ENCODE peak calls at places on chromosome 9, in four cellular contexts. J is mucosa of descending colon, Z is mesendoderm, M is pancreas. A is an unnamed sample.

GRCh38 chr9:94862242-94862610 is 135.7 kb downstream of the AOPEP start:
- DNase-seq in J (no peak), Z (no peak), M (no peak), A (no peak)

GRCh38 chr9:114321759-114322158 is 1.1 kb upstream of the ORM1 start:
- DNase-seq in J (no peak), Z (no peak), M (no peak), A (peak)

GRCh38 chr9:26744362-26744965 is 148.1 kb downstream of the CAAP1 start:
- DNase-seq in J (no peak), Z (peak), M (no peak), A (no peak)

GRCh38 chr9:16179566-16179965 is 626.7 kb downstream of the CCDC171 start:
- DNase-seq in J (no peak), Z (no peak), M (no peak), A (no peak)

GRCh38 chr9:129962376-129962765 is 80.6 kb downstream of the FNBP1 start:
- DNase-seq in J (no peak), Z (peak), M (no peak), A (no peak)

GRCh38 chr9:129206921-129207320 is 28.9 kb upstream of the IER5L start:
- DNase-seq in J (no peak), Z (no peak), M (no peak), A (no peak)

GRCh38 chr9:132026932-132027585 is 52.6 kb downstream of the MED27 start:
- DNase-seq in J (no peak), Z (peak), M (no peak), A (peak)

GRCh38 chr9:105911104-105911911 is 217.0 kb downstream of the TMEM38B start:
- DNase-seq in J (no peak), Z (peak), M (no peak), A (peak)

GRCh38 chr9:75148551-75148950 is 60.2 kb downstream of the OSTF1 start:
- DNase-seq in J (no peak), Z (no peak), M (no peak), A (peak)

GRCh38 chr9:128706045-128706444 is 3.7 kb downstream of the PKN3 start:
- DNase-seq in J (no peak), Z (no peak), M (no peak), A (no peak)

GRCh38 chr9:135073741-135074305 is 13.6 kb upstream of the OLFM1 start:
- DNase-seq in J (no peak), Z (no peak), M (no peak), A (no peak)

GRCh38 chr9:69822091-69822750 is 1.6 kb downstream of the CFAP95 start:
- DNase-seq in J (no peak), Z (peak), M (no peak), A (no peak)

GRCh38 chr9:69817202-69817601 is 3.4 kb upstream of the CFAP95 start:
- DNase-seq in J (no peak), Z (no peak), M (no peak), A (no peak)

GRCh38 chr9:69818946-69819345 is 1.7 kb upstream of the CFAP95 start:
- DNase-seq in J (no peak), Z (no peak), M (no peak), A (no peak)

GRCh38 chr9:69824497-69825252 is 4.1 kb downstream of the CFAP95 start:
- DNase-seq in J (no peak), Z (no peak), M (no peak), A (no peak)

DNA sequence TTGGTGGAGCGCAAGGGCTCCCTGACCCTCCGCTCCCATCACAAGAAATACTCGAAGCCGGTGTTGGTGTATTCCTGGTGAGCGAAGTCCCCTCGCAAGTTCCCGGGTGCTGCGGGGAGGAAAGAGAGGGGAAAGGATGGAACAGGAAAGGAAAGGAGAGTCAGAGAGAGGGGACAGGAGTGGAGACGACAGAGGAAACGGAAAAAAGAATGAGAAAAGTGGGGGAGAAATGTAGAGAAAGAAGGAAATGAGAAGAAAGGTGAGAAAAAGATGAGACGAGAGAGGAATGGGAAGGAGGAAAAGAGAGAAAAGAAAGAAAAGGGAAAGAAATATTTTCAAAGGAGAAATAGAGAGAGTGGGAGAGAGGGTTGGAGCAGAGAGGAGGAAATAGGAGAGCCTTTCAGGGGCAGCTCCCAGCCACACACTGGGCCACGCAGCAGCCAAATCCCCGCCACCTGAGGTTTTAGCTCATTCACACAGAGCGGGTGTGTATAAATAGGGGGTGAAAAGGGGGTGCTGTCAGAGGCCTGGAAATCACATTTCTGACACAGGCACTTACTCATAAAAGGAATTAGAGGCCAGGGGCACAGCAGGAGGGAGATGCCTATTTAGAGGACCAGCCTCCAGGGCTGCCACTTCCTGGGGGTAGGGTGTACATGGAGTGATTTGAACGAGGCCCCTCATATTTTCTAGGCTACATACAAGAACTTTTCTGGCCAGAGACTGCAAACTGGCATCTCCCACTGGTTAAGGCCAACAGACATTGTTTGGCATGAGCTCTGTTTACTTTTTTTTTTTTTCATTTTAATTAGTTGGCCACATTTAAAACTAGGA is 555 bp downstream of the CFAP95 start:
- DNase-seq in J (no peak), Z (no peak), M (no peak), A (no peak)
- H3K4me3 ChIP-seq in J (no peak), Z (peak), M (no peak), A (no peak)

DNA sequence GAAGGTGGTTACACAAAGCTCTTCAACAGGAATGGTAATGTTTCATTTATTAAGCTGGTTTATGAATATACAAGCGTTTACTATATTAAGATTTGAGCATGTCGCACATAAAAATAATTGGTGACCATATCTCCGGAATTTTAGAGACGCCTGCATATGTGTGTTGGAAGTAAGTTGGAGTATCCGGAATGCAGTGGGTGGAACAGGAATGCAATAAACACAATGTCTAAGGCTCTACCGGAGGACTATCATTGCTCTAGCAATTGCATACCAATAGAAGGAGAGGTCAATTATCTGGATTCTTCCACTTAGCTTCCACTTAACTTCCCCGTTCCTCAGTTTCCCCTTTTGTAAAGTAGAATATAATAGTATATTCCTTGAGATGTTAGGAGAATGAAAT is 1.1 kb upstream of the CEP78 start:
- DNase-seq in J (no peak), Z (no peak), M (no peak), A (no peak)
- H3K4me3 ChIP-seq in J (no peak), Z (no peak), M (no peak), A (peak)

DNA sequence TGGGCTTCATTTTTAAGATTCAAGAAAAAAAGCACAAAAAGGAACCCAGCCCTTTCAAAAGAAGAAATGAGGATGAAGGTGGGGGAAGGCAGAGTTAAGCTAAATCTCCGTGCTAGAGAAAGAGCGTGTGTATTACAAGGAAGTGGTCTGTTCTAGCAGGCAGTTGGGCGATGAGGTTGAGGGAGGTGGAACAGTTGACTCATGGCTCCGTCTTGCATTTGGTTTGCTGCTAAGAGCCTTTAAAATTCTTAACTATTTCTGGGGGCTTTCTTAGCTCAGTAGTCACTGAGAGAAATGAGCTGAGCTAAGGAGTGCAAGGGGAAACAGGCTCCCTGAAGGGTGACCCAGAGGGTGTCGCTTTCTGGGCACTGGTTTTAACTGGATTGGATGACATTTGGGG is 117.4 kb downstream of the GCNT1 start:
- DNase-seq in J (no peak), Z (peak), M (no peak), A (peak)
- H3K4me3 ChIP-seq in J (no peak), Z (no peak), M (no peak), A (no peak)

GRCh38 chr9:91117959-91118651 is 243.6 kb downstream of the AUH start:
- DNase-seq in J (peak), Z (peak), M (peak), A (peak)
- H3K4me3 ChIP-seq in J (no peak), Z (no peak), M (no peak), A (no peak)

GRCh38 chr9:5269249-5269715 is 35.2 kb downstream of the RLN2 start:
- DNase-seq in J (no peak), Z (peak), M (no peak), A (peak)

GRCh38 chr9:5264219-5264595 is 33.0 kb downstream of the INSL4 start:
- DNase-seq in J (no peak), Z (no peak), M (no peak), A (no peak)

GRCh38 chr9:5265939-5266338 is 34.7 kb downstream of the INSL4 start:
- DNase-seq in J (no peak), Z (peak), M (no peak), A (no peak)

GRCh38 chr9:5263568-5264218 is 32.5 kb downstream of the INSL4 start:
- DNase-seq in J (no peak), Z (peak), M (no peak), A (no peak)
- H3K4me3 ChIP-seq in J (no peak), Z (no peak), M (no peak), A (no peak)

GRCh38 chr9:121286973-121287721 is 19.2 kb downstream of the GSN start:
- DNase-seq in J (peak), Z (peak), M (peak), A (peak)
- H3K4me3 ChIP-seq in J (no peak), Z (no peak), M (no peak), A (no peak)

DNA sequence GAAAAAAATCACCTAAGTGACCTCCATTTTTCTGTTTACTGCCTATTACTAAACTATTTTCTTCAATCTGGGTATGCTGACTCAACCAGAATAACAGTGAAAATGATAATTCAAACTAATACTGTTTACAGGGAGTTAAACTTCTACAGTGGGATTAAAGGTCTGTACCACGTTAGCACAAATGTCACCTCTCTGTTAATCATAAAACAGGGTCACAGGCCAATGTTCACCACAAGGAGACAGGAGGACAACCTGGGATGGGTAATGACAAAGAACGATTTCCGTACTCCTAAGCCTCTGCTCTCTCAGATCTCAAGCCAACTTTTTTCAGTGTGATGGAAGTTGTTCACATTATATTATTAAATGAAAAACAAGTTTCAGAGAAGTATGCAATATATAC is 2.3 kb downstream of the ALDOB start:
- DNase-seq in J (no peak), Z (no peak), M (no peak), A (no peak)
- H3K4me3 ChIP-seq in J (no peak), Z (no peak), M (no peak), A (no peak)

GRCh38 chr9:77019010-77019809 is at the start of gene FOXB2:
- DNase-seq in J (no peak), Z (peak), M (no peak), A (no peak)
- H3K4me3 ChIP-seq in J (no peak), Z (peak), M (no peak), A (no peak)

DNA sequence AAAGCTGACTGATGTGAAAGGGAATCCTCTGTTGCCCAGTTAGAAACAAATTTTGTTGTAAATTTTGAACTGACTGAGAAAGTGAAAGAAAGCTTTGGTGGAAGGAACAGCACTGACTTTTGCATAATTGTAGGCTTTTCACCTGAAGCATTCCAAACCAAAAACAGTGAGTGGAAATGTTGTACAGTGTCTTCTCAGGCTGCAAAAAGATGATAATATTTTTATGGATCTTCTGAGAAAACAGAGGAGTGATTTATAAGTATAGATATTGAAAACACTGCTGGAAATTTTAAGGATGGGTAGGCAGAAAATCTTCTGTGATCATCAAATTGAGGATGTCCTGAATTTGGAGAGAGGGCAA is 40.0 kb downstream of the LURAP1L start:
- DNase-seq in J (no peak), Z (no peak), M (no peak), A (no peak)
- H3K4me3 ChIP-seq in J (no peak), Z (no peak), M (no peak), A (peak)

GRCh38 chr9:70902705-70903131 is 218.7 kb downstream of the TRPM3 start:
- DNase-seq in J (no peak), Z (peak), M (no peak), A (peak)
- H3K4me3 ChIP-seq in J (no peak), Z (no peak), M (no peak), A (no peak)